ENCODE peak calls at places on chromosomes 1 and 21, in seven cellular contexts. One of them, this sample, is unnamed.

GRCh38 chr1:202046227-202046626 is 35.8 kb downstream of the ELF3 start:
- DNase-seq in fibroblast of lung: no peak
- DNase-seq in heart left ventricle: no peak
- DNase-seq in right cardiac atrium: no peak
- DNase-seq in PC-3: peak; percentile 84
- DNase-seq in dorsolateral prefrontal cortex: no peak
- DNase-seq in uterus: no peak
- DNase-seq in this sample: peak; percentile 68

GRCh38 chr1:232568331-232568852 is 61.5 kb downstream of the SIPA1L2 start:
- DNase-seq in right cardiac atrium: no peak
- DNase-seq in uterus: no peak
- DNase-seq in heart left ventricle: peak; percentile 40
- DNase-seq in dorsolateral prefrontal cortex: no peak
- DNase-seq in fibroblast of lung: peak; percentile 46
- DNase-seq in PC-3: peak; percentile 35
- DNase-seq in this sample: no peak

GRCh38 chr1:20359451-20360330 is 69.0 kb downstream of the VWA5B1 start:
- DNase-seq in right cardiac atrium: no peak
- DNase-seq in fibroblast of lung: no peak
- DNase-seq in dorsolateral prefrontal cortex: no peak
- DNase-seq in heart left ventricle: no peak
- DNase-seq in uterus: no peak
- DNase-seq in PC-3: peak; percentile 50
- DNase-seq in this sample: peak; percentile 74

GRCh38 chr1:91166106-91166712 is 144.4 kb upstream of the ZNF644 start:
- DNase-seq in uterus: peak; percentile 35
- DNase-seq in right cardiac atrium: peak; percentile 40
- DNase-seq in fibroblast of lung: peak; percentile 43
- DNase-seq in heart left ventricle: peak; percentile 32
- DNase-seq in dorsolateral prefrontal cortex: peak; percentile 65
- DNase-seq in PC-3: peak; percentile 72
- DNase-seq in this sample: peak; percentile 50

GRCh38 chr1:86527306-86527705 is 19.6 kb upstream of the CLCA4 start:
- DNase-seq in fibroblast of lung: no peak
- DNase-seq in right cardiac atrium: no peak
- DNase-seq in dorsolateral prefrontal cortex: no peak
- DNase-seq in heart left ventricle: no peak
- DNase-seq in uterus: no peak
- DNase-seq in PC-3: no peak
- DNase-seq in this sample: no peak

GRCh38 chr1:58104960-58105359 is 441.6 kb downstream of the OMA1 start:
- DNase-seq in uterus: no peak
- DNase-seq in PC-3: no peak
- DNase-seq in right cardiac atrium: no peak
- DNase-seq in dorsolateral prefrontal cortex: no peak
- DNase-seq in fibroblast of lung: no peak
- DNase-seq in heart left ventricle: no peak
- DNase-seq in this sample: no peak

GRCh38 chr1:156619582-156619955 is 354 bp downstream of the HAPLN2 start:
- DNase-seq in right cardiac atrium: no peak
- DNase-seq in heart left ventricle: no peak
- DNase-seq in dorsolateral prefrontal cortex: no peak
- DNase-seq in fibroblast of lung: no peak
- DNase-seq in PC-3: no peak
- DNase-seq in uterus: no peak
- DNase-seq in this sample: no peak

GRCh38 chr1:37793773-37794371 is at the start of gene MANEAL:
- DNase-seq in right cardiac atrium: peak; percentile 43
- DNase-seq in dorsolateral prefrontal cortex: peak; percentile 74
- DNase-seq in PC-3: peak; percentile 63
- DNase-seq in uterus: no peak
- DNase-seq in heart left ventricle: peak; percentile 53
- DNase-seq in fibroblast of lung: peak; percentile 61
- DNase-seq in this sample: peak; percentile 96

GRCh38 chr1:165481820-165482532 is 37.0 kb upstream of the RXRG start:
- DNase-seq in uterus: peak; percentile 32
- DNase-seq in heart left ventricle: peak; percentile 53
- DNase-seq in fibroblast of lung: peak; percentile 81
- DNase-seq in PC-3: peak; percentile 98
- DNase-seq in dorsolateral prefrontal cortex: no peak
- DNase-seq in right cardiac atrium: peak; percentile 28
- DNase-seq in this sample: peak; percentile 73

GRCh38 chr1:25874209-25874608 is 1.3 kb downstream of the PAQR7 start:
- DNase-seq in PC-3: no peak
- DNase-seq in heart left ventricle: no peak
- DNase-seq in uterus: no peak
- DNase-seq in dorsolateral prefrontal cortex: no peak
- DNase-seq in fibroblast of lung: no peak
- DNase-seq in right cardiac atrium: no peak
- DNase-seq in this sample: no peak

GRCh38 chr21:33644383-33645074 is 2.2 kb downstream of the ITSN1 start:
- DNase-seq in right cardiac atrium: peak; percentile 60
- DNase-seq in PC-3: peak; percentile 54
- DNase-seq in fibroblast of lung: peak; percentile 68
- DNase-seq in heart left ventricle: no peak
- DNase-seq in uterus: peak; percentile 39
- DNase-seq in dorsolateral prefrontal cortex: no peak
- DNase-seq in this sample: peak; percentile 89

GRCh38 chr1:244749230-244750016 is 86.0 kb upstream of the COX20 start:
- DNase-seq in heart left ventricle: no peak
- DNase-seq in right cardiac atrium: no peak
- DNase-seq in PC-3: no peak
- DNase-seq in dorsolateral prefrontal cortex: no peak
- DNase-seq in uterus: no peak
- DNase-seq in fibroblast of lung: no peak
- DNase-seq in this sample: no peak

GRCh38 chr1:95193591-95193990 is 40.4 kb upstream of the RWDD3 start:
- DNase-seq in dorsolateral prefrontal cortex: no peak
- DNase-seq in heart left ventricle: no peak
- DNase-seq in right cardiac atrium: no peak
- DNase-seq in fibroblast of lung: no peak
- DNase-seq in uterus: no peak
- DNase-seq in PC-3: no peak
- DNase-seq in this sample: no peak
- H3K27ac ChIP-seq in dorsolateral prefrontal cortex: no peak overlapping the region
- H3K27ac ChIP-seq in heart left ventricle: peak overlapping the region; percentile 79
- H3K27ac ChIP-seq in right cardiac atrium: no peak overlapping the region
- H3K27ac ChIP-seq in fibroblast of lung: no peak overlapping the region
- H3K27ac ChIP-seq in uterus: no peak overlapping the region
- H3K27ac ChIP-seq in PC-3: no peak overlapping the region
- H3K27ac ChIP-seq in this sample: no peak overlapping the region

GRCh38 chr1:13664451-13664850 is 35.5 kb upstream of the PRDM2 start:
- DNase-seq in heart left ventricle: no peak
- DNase-seq in dorsolateral prefrontal cortex: no peak
- DNase-seq in fibroblast of lung: no peak
- DNase-seq in uterus: no peak
- DNase-seq in right cardiac atrium: no peak
- DNase-seq in PC-3: peak; percentile 30
- DNase-seq in this sample: no peak

GRCh38 chr1:13663969-13664368 is 36.0 kb upstream of the PRDM2 start:
- DNase-seq in PC-3: no peak
- DNase-seq in dorsolateral prefrontal cortex: no peak
- DNase-seq in heart left ventricle: no peak
- DNase-seq in right cardiac atrium: no peak
- DNase-seq in fibroblast of lung: no peak
- DNase-seq in uterus: no peak
- DNase-seq in this sample: no peak

GRCh38 chr1:13666317-13666716 is 33.7 kb upstream of the PRDM2 start:
- DNase-seq in uterus: no peak
- DNase-seq in dorsolateral prefrontal cortex: no peak
- DNase-seq in right cardiac atrium: no peak
- DNase-seq in heart left ventricle: no peak
- DNase-seq in fibroblast of lung: no peak
- DNase-seq in PC-3: no peak
- DNase-seq in this sample: no peak

GRCh38 chr1:13661539-13661938 is 38.4 kb upstream of the PRDM2 start:
- DNase-seq in PC-3: peak; percentile 80
- DNase-seq in uterus: peak; percentile 21
- DNase-seq in fibroblast of lung: peak; percentile 37
- DNase-seq in right cardiac atrium: no peak
- DNase-seq in heart left ventricle: no peak
- DNase-seq in dorsolateral prefrontal cortex: no peak
- DNase-seq in this sample: peak; percentile 76

DNA sequence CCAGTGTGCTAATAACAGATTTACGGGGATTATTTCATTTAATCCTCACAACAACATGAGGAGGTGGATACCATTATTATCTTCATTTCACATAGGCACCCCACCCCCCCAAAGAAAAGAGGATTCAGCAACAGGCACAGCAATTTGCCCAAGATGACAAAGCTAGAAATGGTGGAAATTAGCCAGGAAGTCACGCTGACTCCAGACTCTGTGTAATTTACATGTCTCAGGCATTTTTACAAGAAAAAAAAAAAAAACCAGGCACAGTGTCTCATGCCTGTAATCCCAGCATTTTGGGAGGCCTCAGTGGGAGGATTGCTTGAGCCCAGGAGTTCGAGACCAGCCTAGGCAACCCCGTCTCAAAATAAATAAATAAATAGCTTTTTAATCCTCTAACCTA is 37.5 kb upstream of the PRDM2 start:
- DNase-seq in PC-3: peak; percentile 54
- DNase-seq in fibroblast of lung: peak; percentile 8
- DNase-seq in uterus: no peak
- DNase-seq in right cardiac atrium: no peak
- DNase-seq in heart left ventricle: no peak
- DNase-seq in dorsolateral prefrontal cortex: no peak
- DNase-seq in this sample: no peak
- H3K27ac ChIP-seq in PC-3: no peak overlapping the region
- H3K27ac ChIP-seq in fibroblast of lung: no peak overlapping the region
- H3K27ac ChIP-seq in uterus: peak overlapping the region; percentile 52
- H3K27ac ChIP-seq in right cardiac atrium: no peak overlapping the region
- H3K27ac ChIP-seq in heart left ventricle: no peak overlapping the region
- H3K27ac ChIP-seq in dorsolateral prefrontal cortex: no peak overlapping the region
- H3K27ac ChIP-seq in this sample: no peak overlapping the region

GRCh38 chr1:31765041-31765467 is 914 bp upstream of the ADGRB2 start:
- DNase-seq in right cardiac atrium: no peak
- DNase-seq in heart left ventricle: no peak
- DNase-seq in fibroblast of lung: no peak
- DNase-seq in PC-3: peak; percentile 31
- DNase-seq in dorsolateral prefrontal cortex: no peak
- DNase-seq in uterus: no peak
- DNase-seq in this sample: no peak
- H3K27ac ChIP-seq in right cardiac atrium: no peak overlapping the region
- H3K27ac ChIP-seq in heart left ventricle: no peak overlapping the region
- H3K27ac ChIP-seq in fibroblast of lung: no peak overlapping the region
- H3K27ac ChIP-seq in PC-3: no peak overlapping the region
- H3K27ac ChIP-seq in dorsolateral prefrontal cortex: peak overlapping the region; percentile 68
- H3K27ac ChIP-seq in uterus: no peak overlapping the region
- H3K27ac ChIP-seq in this sample: no peak overlapping the region

GRCh38 chr1:32701421-32701911 is 1.1 kb downstream of the SYNC start:
- DNase-seq in uterus: no peak
- DNase-seq in heart left ventricle: peak; percentile 52
- DNase-seq in dorsolateral prefrontal cortex: no peak
- DNase-seq in PC-3: no peak
- DNase-seq in right cardiac atrium: no peak
- DNase-seq in fibroblast of lung: peak; percentile 36
- DNase-seq in this sample: peak; percentile 91

GRCh38 chr1:32705516-32705915 is 2.9 kb upstream of the SYNC start:
- DNase-seq in heart left ventricle: peak; percentile 20
- DNase-seq in fibroblast of lung: no peak
- DNase-seq in right cardiac atrium: no peak
- DNase-seq in dorsolateral prefrontal cortex: no peak
- DNase-seq in uterus: no peak
- DNase-seq in PC-3: no peak
- DNase-seq in this sample: no peak

GRCh38 chr1:32702599-32703478 is at the start of gene SYNC:
- DNase-seq in uterus: peak; percentile 77
- DNase-seq in right cardiac atrium: peak; percentile 83
- DNase-seq in dorsolateral prefrontal cortex: no peak
- DNase-seq in heart left ventricle: peak; percentile 83
- DNase-seq in PC-3: peak; percentile 61
- DNase-seq in fibroblast of lung: peak; percentile 89
- DNase-seq in this sample: peak; percentile 98

GRCh38 chr1:32703479-32704291 is 1.1 kb upstream of the SYNC start:
- DNase-seq in dorsolateral prefrontal cortex: no peak
- DNase-seq in right cardiac atrium: peak; percentile 68
- DNase-seq in heart left ventricle: peak; percentile 73
- DNase-seq in uterus: peak; percentile 70
- DNase-seq in fibroblast of lung: peak; percentile 99
- DNase-seq in PC-3: peak; percentile 60
- DNase-seq in this sample: peak; percentile 98

GRCh38 chr1:32701951-32702598 is 495 bp downstream of the SYNC start:
- DNase-seq in right cardiac atrium: peak; percentile 66
- DNase-seq in PC-3: peak; percentile 19
- DNase-seq in fibroblast of lung: peak; percentile 50
- DNase-seq in heart left ventricle: peak; percentile 79
- DNase-seq in dorsolateral prefrontal cortex: no peak
- DNase-seq in uterus: peak; percentile 44
- DNase-seq in this sample: peak; percentile 82
- H3K27ac ChIP-seq in right cardiac atrium: peak overlapping the region; percentile 86
- H3K27ac ChIP-seq in PC-3: no peak overlapping the region
- H3K27ac ChIP-seq in fibroblast of lung: peak overlapping the region; percentile 54
- H3K27ac ChIP-seq in heart left ventricle: peak overlapping the region; percentile 76
- H3K27ac ChIP-seq in dorsolateral prefrontal cortex: peak overlapping the region; percentile 79
- H3K27ac ChIP-seq in uterus: peak overlapping the region; percentile 86
- H3K27ac ChIP-seq in this sample: peak overlapping the region; percentile 97

DNA sequence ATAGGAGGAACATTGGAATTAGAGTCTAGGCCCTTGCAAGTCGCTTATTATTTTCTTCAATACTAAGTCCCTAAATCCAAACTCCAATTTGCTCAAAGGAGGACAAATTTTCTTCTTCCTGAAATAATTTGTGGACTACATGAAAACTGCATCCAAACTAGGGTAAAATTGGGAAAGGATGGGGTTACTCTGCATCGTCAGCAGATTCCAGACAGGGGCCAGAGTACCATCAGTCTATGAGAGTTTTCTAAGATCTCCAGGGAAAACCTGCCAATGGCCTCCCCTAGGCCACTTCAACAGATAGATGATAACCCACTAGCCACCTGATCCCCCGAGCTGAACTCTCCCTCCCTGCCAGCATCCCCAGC is 494 bp downstream of the HEYL start:
- DNase-seq in uterus: no peak
- DNase-seq in fibroblast of lung: no peak
- DNase-seq in right cardiac atrium: no peak
- DNase-seq in dorsolateral prefrontal cortex: no peak
- DNase-seq in heart left ventricle: no peak
- DNase-seq in PC-3: no peak
- DNase-seq in this sample: no peak
- H3K27ac ChIP-seq in uterus: peak overlapping the region; percentile 87
- H3K27ac ChIP-seq in fibroblast of lung: no peak overlapping the region
- H3K27ac ChIP-seq in right cardiac atrium: peak overlapping the region; percentile 85
- H3K27ac ChIP-seq in dorsolateral prefrontal cortex: no peak overlapping the region
- H3K27ac ChIP-seq in heart left ventricle: peak overlapping the region; percentile 92
- H3K27ac ChIP-seq in PC-3: no peak overlapping the region
- H3K27ac ChIP-seq in this sample: no peak overlapping the region

DNA sequence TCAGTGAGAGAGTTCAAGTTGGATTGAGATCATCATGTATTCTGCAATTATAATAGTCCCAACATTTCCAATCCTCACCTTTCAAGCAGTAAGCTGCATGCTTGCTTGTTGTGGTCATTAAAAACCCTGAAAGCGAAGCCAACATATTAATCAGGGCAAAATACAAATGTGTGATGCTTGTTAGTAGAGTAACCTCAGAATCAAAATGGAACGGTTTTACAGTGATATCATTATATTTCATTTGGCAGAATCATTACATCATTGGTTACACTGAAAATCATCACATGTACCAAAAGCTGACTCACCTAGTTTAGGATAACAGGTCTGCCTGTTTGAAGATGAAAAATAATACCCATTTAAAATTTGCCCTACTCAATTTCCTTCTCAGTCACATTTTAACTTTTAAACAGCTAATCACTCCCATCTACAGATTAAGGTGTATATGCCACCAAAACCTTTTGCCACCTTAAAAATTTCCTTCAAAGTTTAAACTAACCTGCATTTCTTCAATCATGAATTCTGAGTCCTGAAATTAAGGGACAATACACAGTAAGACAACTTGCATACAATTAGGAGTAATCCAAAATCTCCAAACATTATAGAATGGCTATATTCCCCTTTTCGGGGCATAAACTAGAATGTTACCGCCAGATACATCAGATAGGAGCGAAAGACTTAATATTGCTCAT is 3.5 kb downstream of the GAS5 start:
- DNase-seq in PC-3: no peak
- DNase-seq in fibroblast of lung: peak; percentile 45
- DNase-seq in right cardiac atrium: no peak
- DNase-seq in heart left ventricle: no peak
- DNase-seq in dorsolateral prefrontal cortex: no peak
- DNase-seq in uterus: no peak
- DNase-seq in this sample: no peak
- H3K27ac ChIP-seq in PC-3: no peak overlapping the region
- H3K27ac ChIP-seq in fibroblast of lung: peak overlapping the region; percentile 50
- H3K27ac ChIP-seq in right cardiac atrium: no peak overlapping the region
- H3K27ac ChIP-seq in heart left ventricle: no peak overlapping the region
- H3K27ac ChIP-seq in dorsolateral prefrontal cortex: no peak overlapping the region
- H3K27ac ChIP-seq in uterus: no peak overlapping the region
- H3K27ac ChIP-seq in this sample: peak overlapping the region; percentile 53

This sample was measured in osteoblast.